ENCODE peak calls at places on chromosome 21, in five cellular contexts. A is progenitor cell of endocrine pancreas; O is fibroblast of mammary gland; E is osteoblast; N is central memory CD4-positive, alpha-beta T cell. H is an unnamed sample.
A peak's percentile ranks its signal among the peaks of the same experiment; 100 is the strongest.

GRCh38 chr21:34892196-34892595 is 156.9 kb downstream of the RUNX1 start:
- DNase-seq in E (peak; percentile 85), N (no peak), O (no peak), A (no peak), H (no peak)

GRCh38 chr21:25963186-25963585 is 207.4 kb downstream of the APP start:
- DNase-seq in E (peak; percentile 72), A (no peak), N (no peak), O (peak; percentile 63), H (no peak)

GRCh38 chr21:28261291-28261690 is 731.4 kb downstream of the LTN1 start:
- DNase-seq in N (no peak), O (peak; percentile 19), E (no peak), A (no peak), H (no peak)

GRCh38 chr21:17467392-17467791 is 45.5 kb upstream of the CXADR start:
- DNase-seq in O (no peak), E (no peak), A (no peak), N (no peak), H (no peak)

GRCh38 chr21:15659768-15660423 is 69.9 kb upstream of the USP25 start:
- DNase-seq in E (no peak), O (peak; percentile 14), N (no peak), A (no peak), H (no peak)

GRCh38 chr21:38363684-38364083 is 106.9 kb downstream of the KCNJ15 start:
- DNase-seq in A (no peak), O (no peak), E (no peak), N (no peak), H (no peak)

GRCh38 chr21:37550618-37551405 is 184.2 kb downstream of the DYRK1A start:
- DNase-seq in N (no peak), A (no peak), E (peak; percentile 3), O (no peak), H (no peak)

GRCh38 chr21:42061866-42062542 is 9.1 kb upstream of the UMODL1 start:
- DNase-seq in E (peak; percentile 55), O (no peak), N (peak; percentile 92), A (no peak), H (no peak)

GRCh38 chr21:46145840-46146691 is 9.3 kb downstream of the FTCD start:
- DNase-seq in N (no peak), E (peak; percentile 65), O (no peak), A (no peak), H (no peak)